ENCODE peak calls at places on chromosomes 12 and 14, in seven cellular contexts. L, Z, J, S, Q, Y and F are unnamed samples.

GRCh38 chr14:57714487-57714899 is 151.4 kb downstream of the SLC35F4 start:
- DNase-seq in S (no peak), L (no peak), Z (peak), J (peak), Q (no peak), Y (no peak), F (peak)

GRCh38 chr12:70317781-70318180 is 48.3 kb upstream of the KCNMB4 start:
- DNase-seq in L (no peak), S (no peak), Y (no peak), J (no peak), Z (no peak), Q (no peak), F (no peak)

GRCh38 chr14:100586520-100587247 is 533 bp downstream of the BEGAIN start:
- DNase-seq in Y (no peak), Q (no peak), J (no peak), S (no peak), Z (no peak), L (no peak), F (no peak)

GRCh38 chr12:51784688-51785087 is 63.8 kb downstream of the FIGNL2 start:
- DNase-seq in S (no peak), Z (no peak), Y (no peak), Q (no peak), L (no peak), J (no peak), F (no peak)

GRCh38 chr12:219891-220352 is 6.0 kb upstream of the SLC6A12 start:
- DNase-seq in Z (peak), L (peak), Y (peak), Q (peak), S (peak), J (peak), F (peak)

GRCh38 chr14:102418853-102419240 is 56.1 kb downstream of the TECPR2 start:
- DNase-seq in J (no peak), L (no peak), Y (no peak), S (no peak), Z (no peak), Q (no peak), F (no peak)

GRCh38 chr14:28303248-28303647 is 463.3 kb upstream of the FOXG1 start:
- DNase-seq in J (no peak), L (no peak), Q (no peak), S (no peak), Y (no peak), Z (no peak), F (no peak)

GRCh38 chr12:70719672-70720420 is 82.6 kb upstream of the PTPRB start:
- DNase-seq in Z (peak), Y (peak), Q (peak), J (peak), L (peak), S (peak), F (no peak)

GRCh38 chr12:115166698-115167315 is 482.8 kb upstream of the TBX3 start:
- DNase-seq in Y (no peak), L (peak), S (peak), Z (peak), Q (no peak), J (no peak), F (no peak)

GRCh38 chr12:10331642-10332239 is 24.1 kb downstream of the KLRD1 start:
- DNase-seq in S (peak), L (peak), J (no peak), Y (no peak), Z (peak), Q (peak), F (no peak)

GRCh38 chr12:92111256-92111655 is 34.4 kb downstream of the BTG1 start:
- DNase-seq in L (no peak), S (no peak), Y (no peak), J (no peak), Z (no peak), Q (no peak), F (no peak)

GRCh38 chr14:102951799-102952198 is 29.3 kb downstream of the AMN start:
- DNase-seq in L (peak), Z (no peak), Q (no peak), J (no peak), Y (no peak), S (no peak), F (no peak)

GRCh38 chr14:99751539-99752485 is 41.4 kb upstream of the EML1 start:
- DNase-seq in L (peak), Q (no peak), J (no peak), S (peak), Y (no peak), Z (no peak), F (no peak)

GRCh38 chr14:24066490-24067132 is 4.8 kb upstream of the CPNE6 start:
- DNase-seq in S (no peak), Y (no peak), L (no peak), Q (no peak), J (no peak), Z (no peak), F (no peak)

GRCh38 chr12:73547421-73547820 is 990.2 kb upstream of the ATXN7L3B start:
- DNase-seq in L (no peak), Q (no peak), J (no peak), Y (no peak), S (peak), Z (peak), F (peak)

GRCh38 chr12:81143057-81143456 is 65.2 kb downstream of the ACSS3 start:
- DNase-seq in Q (no peak), L (no peak), S (no peak), J (no peak), Z (no peak), Y (no peak), F (no peak)

GRCh38 chr12:49609875-49610154 is 4.4 kb upstream of the FAM186B start:
- DNase-seq in J (no peak), Q (no peak), S (peak), L (peak), Z (peak), Y (no peak), F (peak)

GRCh38 chr12:20150835-20151234 is 217.5 kb upstream of the PDE3A start:
- DNase-seq in Y (no peak), L (no peak), Z (no peak), S (peak), Q (no peak), J (no peak), F (no peak)

GRCh38 chr14:65689070-65689469 is 276.5 kb downstream of the FUT8 start:
- DNase-seq in L (no peak), Y (no peak), Z (no peak), J (no peak), S (no peak), Q (no peak), F (no peak)

GRCh38 chr14:83287300-83287699 is 1753.6 kb upstream of the SEL1L start:
- DNase-seq in Q (no peak), Z (no peak), J (no peak), Y (no peak), S (no peak), L (no peak), F (no peak)

GRCh38 chr14:99230271-99231141 is 41.5 kb downstream of the BCL11B start:
- DNase-seq in J (peak), Y (no peak), Z (peak), Q (no peak), L (no peak), S (no peak), F (no peak)

GRCh38 chr12:16272222-16272621 is 5.3 kb downstream of the SLC15A5 start:
- DNase-seq in J (no peak), L (peak), S (no peak), Y (no peak), Q (no peak), Z (no peak), F (no peak)

GRCh38 chr14:46490150-46490769 is 161.3 kb downstream of the RPL10L start:
- DNase-seq in S (peak), J (peak), Z (peak), L (no peak), Q (peak), Y (no peak), F (no peak)

GRCh38 chr14:85762523-85762922 is 232.6 kb downstream of the FLRT2 start:
- DNase-seq in J (no peak), S (no peak), L (no peak), Y (no peak), Z (no peak), Q (peak), F (no peak)

GRCh38 chr14:26775765-26776577 is 178.1 kb upstream of the NOVA1 start:
- DNase-seq in Q (no peak), Z (peak), J (no peak), S (peak), Y (no peak), L (peak), F (no peak)

GRCh38 chr12:88388566-88389269 is 191.6 kb downstream of the KITLG start:
- DNase-seq in J (no peak), S (no peak), Q (no peak), Y (no peak), L (peak), Z (no peak), F (no peak)

GRCh38 chr14:57391609-57392195 is 1.3 kb downstream of the NAA30 start:
- DNase-seq in J (no peak), L (peak), Q (no peak), S (peak), Y (no peak), Z (peak), F (no peak)

GRCh38 chr14:29054119-29054518 is 287.5 kb downstream of the FOXG1 start:
- DNase-seq in Y (no peak), Q (no peak), S (no peak), Z (no peak), L (peak), J (no peak), F (no peak)

GRCh38 chr14:50303744-50304471 is 8.1 kb downstream of the L2HGDH start:
- DNase-seq in Q (no peak), Y (no peak), S (peak), Z (no peak), J (no peak), L (peak), F (peak)

GRCh38 chr12:112514926-112515642 is 96.3 kb downstream of the PTPN11 start:
- DNase-seq in L (no peak), S (no peak), Q (no peak), Y (no peak), Z (no peak), J (no peak), F (peak)

GRCh38 chr14:101360045-101360931 is 201.0 kb upstream of the DIO3 start:
- DNase-seq in S (no peak), Y (no peak), J (no peak), Z (no peak), Q (no peak), L (no peak), F (no peak)

GRCh38 chr12:75876843-75877587 is 154.6 kb downstream of the PHLDA1 start:
- DNase-seq in Z (peak), J (no peak), Q (no peak), L (no peak), S (no peak), Y (no peak), F (peak)

GRCh38 chr12:42125372-42125767 is 19.3 kb downstream of the GXYLT1 start:
- DNase-seq in Z (peak), Y (no peak), J (no peak), Q (no peak), S (no peak), L (no peak), F (peak)

GRCh38 chr14:97878727-97879126 is 1081.5 kb downstream of the VRK1 start:
- DNase-seq in S (no peak), J (no peak), L (no peak), Z (no peak), Y (no peak), Q (no peak), F (no peak)

GRCh38 chr12:56028511-56029165 is 7.8 kb downstream of the IKZF4 start:
- DNase-seq in J (no peak), L (no peak), Q (no peak), Z (no peak), S (no peak), Y (no peak), F (no peak)

GRCh38 chr12:96205909-96206308 is 11.7 kb downstream of the ELK3 start:
- DNase-seq in L (no peak), J (no peak), Z (no peak), S (no peak), Y (no peak), Q (no peak), F (no peak)

GRCh38 chr14:93705513-93706156 is 82.7 kb downstream of the PRIMA1 start:
- DNase-seq in Z (no peak), L (no peak), Y (no peak), J (no peak), S (no peak), Q (no peak), F (no peak)

GRCh38 chr14:22939684-22940083 is 10.5 kb upstream of the PRMT5 start:
- DNase-seq in J (no peak), S (peak), L (peak), Z (no peak), Q (no peak), Y (no peak), F (no peak)

GRCh38 chr12:49636979-49637378 is 13.6 kb downstream of the PRPF40B start:
- DNase-seq in J (peak), Y (no peak), Z (peak), S (peak), L (peak), Q (peak), F (peak)

GRCh38 chr14:96122496-96122895 is 82.1 kb upstream of the BDKRB2 start:
- DNase-seq in J (no peak), Z (peak), Q (no peak), S (peak), L (peak), Y (no peak), F (peak)

GRCh38 chr14:96121660-96122395 is 82.7 kb downstream of the C14orf132 start:
- DNase-seq in Y (no peak), L (peak), Q (no peak), S (peak), Z (no peak), J (no peak), F (peak)

GRCh38 chr14:96119947-96120346 is 80.8 kb downstream of the C14orf132 start:
- DNase-seq in Z (no peak), S (no peak), J (no peak), Q (no peak), L (peak), Y (no peak), F (no peak)

GRCh38 chr14:96120941-96121340 is 81.8 kb downstream of the C14orf132 start:
- DNase-seq in Z (no peak), Y (no peak), L (no peak), J (no peak), S (no peak), Q (no peak), F (no peak)

GRCh38 chr14:96120392-96120791 is 81.2 kb downstream of the C14orf132 start:
- DNase-seq in Q (no peak), S (no peak), Y (no peak), L (no peak), J (peak), Z (no peak), F (no peak)
- H4K8ac ChIP-seq in Q (no peak), S (peak), Y (no peak), L (peak), J (no peak), Z (no peak), F (no peak)

DNA sequence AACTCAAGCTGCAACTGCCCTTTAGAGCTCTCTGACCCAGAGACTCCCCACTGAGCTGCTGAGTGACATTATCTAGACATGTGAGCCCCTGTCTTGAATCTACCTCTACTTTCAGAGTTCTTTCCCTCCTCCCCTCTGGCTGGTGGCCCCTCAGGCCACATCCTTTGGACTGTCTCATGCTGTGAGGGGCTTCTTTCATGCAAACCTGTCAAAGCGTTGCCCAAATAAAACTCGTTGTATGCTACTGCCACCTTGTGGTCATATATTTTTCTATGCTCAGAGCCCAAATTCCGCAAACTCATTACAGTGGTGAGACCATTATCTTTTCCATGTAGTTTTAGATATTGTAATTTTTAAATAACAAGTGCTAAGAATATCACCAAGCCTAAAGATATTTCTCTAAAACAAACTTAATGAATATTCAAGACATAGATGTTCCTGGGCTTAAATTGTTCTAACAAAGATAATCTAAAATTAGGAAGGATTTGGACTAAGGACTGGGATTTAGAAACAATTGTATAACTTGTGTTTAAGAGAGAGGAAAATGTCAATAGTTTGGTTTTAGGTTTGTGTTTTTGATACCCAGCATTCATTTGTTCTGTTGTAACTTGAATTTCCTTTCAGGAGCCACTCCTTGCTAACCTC is 338.0 kb downstream of the AACS start:
- DNase-seq in Z (peak), Y (peak), S (peak), L (peak), Q (peak), J (peak), F (no peak)
- H3K4ac ChIP-seq in Z (no peak), Y (no peak), S (no peak), L (no peak), Q (no peak), J (no peak), F (no peak)

DNA sequence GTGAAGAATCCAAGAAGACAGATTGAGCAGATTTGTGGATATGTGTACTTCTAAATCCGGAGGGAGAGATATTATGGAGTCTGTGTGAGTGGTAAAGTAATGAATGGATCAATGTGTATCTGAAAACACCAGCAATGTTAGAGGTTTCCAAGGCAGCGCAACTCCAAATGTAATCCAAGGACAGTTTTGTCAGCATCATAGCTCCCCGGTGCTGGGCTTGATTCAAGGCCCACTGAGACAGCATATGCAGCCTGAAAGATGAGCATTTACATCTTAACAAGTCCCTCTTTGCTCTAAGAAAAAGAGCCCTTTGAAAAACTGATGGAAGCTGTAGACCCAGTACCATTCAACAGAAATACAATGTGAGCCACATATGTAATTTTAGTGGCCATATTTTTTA is 38.3 kb upstream of the FRMD6 start:
- DNase-seq in L (no peak), Y (no peak), Q (no peak), S (no peak), J (no peak), Z (no peak), F (no peak)
- H4K8ac ChIP-seq in L (no peak), Y (no peak), Q (no peak), S (no peak), J (no peak), Z (no peak), F (no peak)

DNA sequence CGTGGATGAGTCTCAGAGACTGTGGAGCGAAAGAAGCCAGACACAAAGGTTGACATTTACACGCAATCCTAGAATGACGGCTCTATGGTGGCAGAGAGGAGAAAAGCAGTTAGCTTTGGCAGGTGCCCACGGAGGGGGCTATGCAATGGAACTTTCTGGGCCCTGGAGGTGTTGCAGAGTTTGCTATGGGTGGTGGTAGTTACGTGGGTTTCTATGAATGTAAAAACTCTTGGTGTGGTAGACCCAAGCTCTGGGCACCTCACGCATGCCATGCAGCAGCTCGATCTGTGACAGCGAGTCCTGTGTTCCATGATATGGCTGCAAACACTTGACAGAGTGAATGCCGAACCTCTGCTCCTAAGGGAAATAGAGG is 5.0 kb upstream of the INF2 start:
- DNase-seq in Z (no peak), J (no peak), S (no peak), L (no peak), Y (no peak), Q (no peak), F (no peak)
- H3K4ac ChIP-seq in Z (peak), J (no peak), S (no peak), L (no peak), Y (no peak), Q (no peak), F (no peak)

GRCh38 chr14:67569011-67569650 is 30.9 kb downstream of the PIGH start:
- DNase-seq in S (no peak), L (no peak), Y (no peak), Z (no peak), Q (no peak), J (peak), F (no peak)
- H4K8ac ChIP-seq in S (no peak), L (no peak), Y (peak), Z (no peak), Q (no peak), J (no peak), F (no peak)

GRCh38 chr14:62722406-62722805 is 322.9 kb downstream of the KCNH5 start:
- DNase-seq in Y (no peak), S (no peak), Q (no peak), J (no peak), Z (no peak), L (peak), F (no peak)
- H3K4ac ChIP-seq in Y (no peak), S (no peak), Q (no peak), J (no peak), Z (no peak), L (no peak), F (no peak)

DNA sequence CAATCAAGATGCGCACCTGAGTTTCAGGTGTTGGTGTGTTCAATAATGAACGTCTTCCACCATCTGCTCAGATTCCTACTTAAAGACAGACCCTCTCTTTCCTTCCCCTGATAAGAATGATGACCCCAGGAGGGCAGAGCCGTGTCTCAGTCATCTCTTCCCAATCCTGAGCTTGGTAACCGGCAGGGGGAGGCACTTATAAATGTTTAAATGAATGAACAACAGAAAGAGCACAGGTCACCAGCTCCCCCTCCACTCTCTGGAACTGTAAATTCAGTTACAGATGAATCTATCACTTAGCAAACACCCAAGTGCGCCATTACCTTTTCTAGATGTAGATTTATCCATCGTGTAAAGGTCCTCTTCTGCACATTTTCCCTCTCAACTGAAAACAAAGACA is 72.4 kb upstream of the DICER1 start:
- DNase-seq in L (no peak), Q (no peak), S (no peak), Z (peak), J (no peak), Y (no peak), F (no peak)
- H4K8ac ChIP-seq in L (no peak), Q (no peak), S (no peak), Z (no peak), J (no peak), Y (no peak), F (no peak)

DNA sequence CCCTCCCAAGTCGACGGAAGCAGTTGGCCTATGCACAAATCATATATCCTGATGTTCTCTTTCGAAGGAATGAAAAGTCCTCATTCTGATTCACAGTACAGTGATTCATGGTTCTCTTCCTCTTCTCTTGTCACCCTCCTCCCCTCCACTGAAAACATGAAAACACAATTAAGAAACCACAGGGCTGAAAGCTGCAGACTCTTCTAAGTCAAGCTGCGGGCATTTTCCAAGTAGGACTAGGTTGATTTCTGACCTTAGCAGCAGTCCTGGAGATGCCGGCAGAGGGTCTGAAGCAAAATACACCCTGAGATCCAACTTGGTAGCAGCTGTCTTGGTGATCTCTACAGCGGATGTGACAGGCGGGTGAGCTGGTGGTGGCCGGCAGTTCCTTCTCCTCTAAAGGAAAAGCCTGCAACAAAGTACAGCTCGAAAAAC is 6.2 kb downstream of the TMCC3 start:
- DNase-seq in Z (no peak), S (peak), Y (no peak), L (peak), J (no peak), Q (no peak), F (peak)
- H3K4ac ChIP-seq in Z (no peak), S (peak), Y (no peak), L (no peak), J (no peak), Q (no peak), F (no peak)